ENCODE peak calls at places on chromosomes 6 and 20, in eight cellular contexts. P, W, D, Y, F, N, C and Q are unnamed samples.

GRCh38 chr6:106159531-106159940 is 73.4 kb downstream of the PRDM1 start:
- DNase-seq in P (no peak), W (no peak), D (peak; percentile 96), Y (no peak), F (no peak), N (no peak), C (no peak), Q (no peak)

GRCh38 chr6:11755725-11756124 is 22.9 kb downstream of the ADTRP start:
- DNase-seq in P (no peak), W (no peak), D (no peak), Y (no peak), F (no peak), N (no peak), C (no peak), Q (no peak)

GRCh38 chr6:32842021-32842650 is 1.7 kb downstream of the PSMB8 start:
- DNase-seq in P (no peak), W (no peak), D (no peak), Y (no peak), F (no peak), N (no peak), C (no peak), Q (no peak)

GRCh38 chr6:125304970-125305369 is 3.2 kb upstream of the HDDC2 start:
- DNase-seq in P (no peak), W (no peak), D (no peak), Y (no peak), F (no peak), N (no peak), C (no peak), Q (no peak)

GRCh38 chr6:103027532-103027931 is 1634.0 kb downstream of the GRIK2 start:
- DNase-seq in P (no peak), W (no peak), D (no peak), Y (no peak), F (no peak), N (no peak), C (no peak), Q (no peak)

GRCh38 chr6:84926756-84927155 is 162.4 kb upstream of the TBX18 start:
- DNase-seq in P (no peak), W (no peak), D (no peak), Y (no peak), F (no peak), N (no peak), C (no peak), Q (no peak)

GRCh38 chr6:48733581-48733980 is 622.6 kb upstream of the PTCHD4 start:
- DNase-seq in P (no peak), W (no peak), D (peak; percentile 48), Y (no peak), F (no peak), N (no peak), C (no peak), Q (no peak)

GRCh38 chr6:141290871-141291270 is 841.9 kb upstream of the GJE1 start:
- DNase-seq in P (no peak), W (no peak), D (peak; percentile 23), Y (no peak), F (no peak), N (no peak), C (no peak), Q (no peak)

GRCh38 chr20:17295151-17295726 is 68.4 kb downstream of the PCSK2 start:
- DNase-seq in P (no peak), W (no peak), D (no peak), Y (no peak), F (no peak), N (no peak), C (no peak), Q (no peak)

GRCh38 chr20:17995967-17996819 is 27.4 kb downstream of the MGME1 start:
- DNase-seq in P (no peak), W (no peak), D (peak; percentile 67), Y (peak; percentile 6), F (peak; percentile 22), N (no peak), C (no peak), Q (peak; percentile 44)

GRCh38 chr6:109440325-109441068 is at the start of the genes PPIL6 and SMPD2:
- DNase-seq in P (peak; percentile 88), W (peak; percentile 92), D (peak; percentile 89), Y (peak; percentile 89), F (peak; percentile 89), N (peak; percentile 92), C (peak; percentile 96), Q (peak; percentile 90)

GRCh38 chr6:18307006-18307405 is 42.7 kb upstream of the DEK start:
- DNase-seq in P (no peak), W (no peak), D (peak; percentile 96), Y (no peak), F (no peak), N (no peak), C (no peak), Q (no peak)

GRCh38 chr6:8335371-8335770 is 100.0 kb downstream of the SLC35B3 start:
- DNase-seq in P (no peak), W (no peak), D (no peak), Y (no peak), F (no peak), N (no peak), C (no peak), Q (no peak)

GRCh38 chr20:19952392-19952791 is 64.8 kb upstream of the NAA20 start:
- DNase-seq in P (no peak), W (no peak), D (no peak), Y (no peak), F (no peak), N (no peak), C (no peak), Q (no peak)

GRCh38 chr6:102907181-102907580 is 1513.7 kb downstream of the GRIK2 start:
- DNase-seq in P (no peak), W (no peak), D (no peak), Y (no peak), F (no peak), N (no peak), C (peak; percentile 36), Q (no peak)

GRCh38 chr6:163128324-163128723 is 286.2 kb upstream of the QKI start:
- DNase-seq in P (no peak), W (no peak), D (no peak), Y (no peak), F (no peak), N (no peak), C (no peak), Q (no peak)

GRCh38 chr20:8790442-8791074 is 278.3 kb upstream of the PLCB4 start:
- DNase-seq in P (no peak), W (no peak), D (peak; percentile 51), Y (peak; percentile 27), F (peak; percentile 50), N (peak; percentile 39), C (no peak), Q (peak; percentile 45)

GRCh38 chr20:34546751-34547181 is 11.8 kb upstream of the MAP1LC3A start:
- DNase-seq in P (no peak), W (no peak), D (no peak), Y (no peak), F (no peak), N (no peak), C (no peak), Q (no peak)

GRCh38 chr6:84554069-84554468 is 210.3 kb downstream of the TBX18 start:
- DNase-seq in P (no peak), W (no peak), D (peak; percentile 28), Y (no peak), F (no peak), N (no peak), C (no peak), Q (no peak)

GRCh38 chr6:82182756-82183155 is 64.8 kb downstream of the IBTK start:
- DNase-seq in P (no peak), W (no peak), D (peak; percentile 55), Y (no peak), F (no peak), N (no peak), C (no peak), Q (no peak)

GRCh38 chr6:143441680-143442359 is 8.7 kb downstream of the ADAT2 start:
- DNase-seq in P (no peak), W (no peak), D (peak; percentile 41), Y (no peak), F (no peak), N (no peak), C (no peak), Q (no peak)

GRCh38 chr6:95693108-95693507 is 115.8 kb downstream of the MANEA start:
- DNase-seq in P (no peak), W (no peak), D (peak; percentile 0), Y (peak; percentile 7), F (no peak), N (peak; percentile 44), C (no peak), Q (no peak)